ENCODE peak calls at places on chromosomes 2 and 18, in seven cellular contexts. Z is endothelial cell of umbilical vein, F is hepatocyte, P is IMR-90, Y is neural progenitor cell, L is PC-3, S is PC-9. E is an unnamed sample.

GRCh38 chr2:61620244-61621159 is 82.3 kb upstream of the XPO1 start:
- DNase-seq in Y (no peak), P (peak; percentile 88), F (peak; percentile 63), S (peak; percentile 72), L (peak; percentile 89), Z (peak; percentile 19), E (peak; percentile 91)

GRCh38 chr18:12283256-12283655 is 24.8 kb upstream of the TUBB6 start:
- DNase-seq in P (peak; percentile 66), Z (peak; percentile 20), Y (peak; percentile 48), S (peak; percentile 34), L (peak; percentile 86), F (no peak), E (peak; percentile 69)

GRCh38 chr2:7427293-7428060 is 510.3 kb downstream of the RNF144A start:
- DNase-seq in L (peak; percentile 84), Y (peak; percentile 82), Z (peak; percentile 54), F (peak; percentile 77), P (peak; percentile 51), S (no peak), E (peak; percentile 23)

GRCh38 chr2:205763708-205764501 is 81.6 kb downstream of the NRP2 start:
- DNase-seq in P (peak; percentile 63), Y (peak; percentile 86), L (no peak), Z (peak; percentile 94), S (peak; percentile 67), F (peak; percentile 60), E (peak; percentile 94)

GRCh38 chr2:29923110-29923721 is 1.8 kb upstream of the ALK start:
- DNase-seq in Z (peak; percentile 33), L (peak; percentile 81), Y (peak; percentile 87), F (peak; percentile 88), P (peak; percentile 54), S (peak; percentile 26), E (peak; percentile 18)

GRCh38 chr2:179137191-179137590 is 87.3 kb upstream of the CCDC141 start:
- DNase-seq in P (no peak), S (no peak), L (no peak), Z (no peak), Y (no peak), F (no peak), E (no peak)

GRCh38 chr18:28455971-28456370 is 279.0 kb upstream of the CDH2 start:
- DNase-seq in L (peak; percentile 15), Z (no peak), F (no peak), Y (no peak), P (no peak), S (no peak), E (no peak)

GRCh38 chr18:3451989-3452749 is 2.2 kb downstream of the TGIF1 start:
- DNase-seq in P (peak; percentile 69), S (peak; percentile 48), Z (peak; percentile 70), L (peak; percentile 60), F (peak; percentile 71), Y (peak; percentile 71), E (peak; percentile 71)

GRCh38 chr2:85748948-85749875 is 4.6 kb upstream of the ATOH8 start:
- DNase-seq in P (no peak), L (no peak), Z (no peak), F (no peak), Y (no peak), S (no peak), E (peak; percentile 59)

GRCh38 chr2:163774862-163775261 is 39.1 kb upstream of the FIGN start:
- DNase-seq in Y (no peak), Z (peak; percentile 51), F (peak; percentile 26), L (peak; percentile 95), S (peak; percentile 15), P (peak; percentile 81), E (peak; percentile 97)

GRCh38 chr18:49111191-49111988 is 160.6 kb upstream of the SMAD7 start:
- DNase-seq in S (no peak), P (no peak), F (no peak), L (no peak), Y (no peak), Z (no peak), E (peak; percentile 74)

GRCh38 chr2:96773922-96774321 is 13.2 kb downstream of the CNNM4 start:
- DNase-seq in S (no peak), F (no peak), Z (no peak), L (no peak), Y (no peak), P (no peak), E (no peak)

GRCh38 chr2:38633895-38634294 is 31.2 kb upstream of the HNRNPLL start:
- DNase-seq in F (no peak), L (no peak), S (no peak), Y (no peak), P (no peak), Z (no peak), E (no peak)

GRCh38 chr2:38635139-38635538 is 30.8 kb upstream of the GALM start:
- DNase-seq in F (no peak), Z (no peak), L (no peak), Y (no peak), P (no peak), S (no peak), E (no peak)

GRCh38 chr2:38636069-38636468 is 29.8 kb upstream of the GALM start:
- DNase-seq in L (no peak), Z (no peak), Y (no peak), P (no peak), S (no peak), F (no peak), E (no peak)

GRCh38 chr2:38632980-38633379 is 30.3 kb upstream of the HNRNPLL start:
- DNase-seq in F (no peak), S (no peak), Y (no peak), Z (no peak), L (no peak), P (no peak), E (no peak)

GRCh38 chr2:38634684-38635083 is 31.2 kb upstream of the GALM start:
- DNase-seq in L (no peak), P (no peak), Y (no peak), Z (no peak), F (no peak), S (no peak), E (no peak)
- H2AFZ ChIP-seq in L (no peak overlapping the region), P (no peak overlapping the region), Y (no peak overlapping the region), Z (no peak overlapping the region), F (no peak overlapping the region), S (no peak overlapping the region), E (no peak overlapping the region)

DNA sequence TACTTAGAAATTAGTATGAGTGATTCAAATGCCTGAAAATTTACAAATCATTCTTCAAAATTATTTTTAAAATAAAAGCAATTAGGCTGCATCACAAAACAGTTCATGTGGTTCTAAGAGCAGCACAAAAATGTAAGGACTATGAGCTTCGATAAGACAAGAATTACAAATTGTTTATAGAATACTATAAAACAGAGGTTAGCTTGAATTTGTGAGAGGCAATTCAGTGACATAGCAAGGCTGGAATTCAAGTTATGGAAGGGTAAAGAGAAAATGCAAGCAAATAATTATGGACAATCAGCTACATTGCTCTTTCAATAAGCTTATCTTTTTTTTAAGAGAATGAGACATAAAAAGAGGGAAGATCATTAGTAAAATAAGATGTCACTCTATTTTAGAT is 7.1 kb upstream of the XIRP2 start:
- DNase-seq in Z (no peak), P (peak; percentile 76), F (no peak), Y (no peak), S (no peak), L (no peak), E (peak; percentile 12)
- H2AFZ ChIP-seq in Z (no peak overlapping the region), P (no peak overlapping the region), F (no peak overlapping the region), Y (no peak overlapping the region), S (no peak overlapping the region), L (no peak overlapping the region), E (no peak overlapping the region)

DNA sequence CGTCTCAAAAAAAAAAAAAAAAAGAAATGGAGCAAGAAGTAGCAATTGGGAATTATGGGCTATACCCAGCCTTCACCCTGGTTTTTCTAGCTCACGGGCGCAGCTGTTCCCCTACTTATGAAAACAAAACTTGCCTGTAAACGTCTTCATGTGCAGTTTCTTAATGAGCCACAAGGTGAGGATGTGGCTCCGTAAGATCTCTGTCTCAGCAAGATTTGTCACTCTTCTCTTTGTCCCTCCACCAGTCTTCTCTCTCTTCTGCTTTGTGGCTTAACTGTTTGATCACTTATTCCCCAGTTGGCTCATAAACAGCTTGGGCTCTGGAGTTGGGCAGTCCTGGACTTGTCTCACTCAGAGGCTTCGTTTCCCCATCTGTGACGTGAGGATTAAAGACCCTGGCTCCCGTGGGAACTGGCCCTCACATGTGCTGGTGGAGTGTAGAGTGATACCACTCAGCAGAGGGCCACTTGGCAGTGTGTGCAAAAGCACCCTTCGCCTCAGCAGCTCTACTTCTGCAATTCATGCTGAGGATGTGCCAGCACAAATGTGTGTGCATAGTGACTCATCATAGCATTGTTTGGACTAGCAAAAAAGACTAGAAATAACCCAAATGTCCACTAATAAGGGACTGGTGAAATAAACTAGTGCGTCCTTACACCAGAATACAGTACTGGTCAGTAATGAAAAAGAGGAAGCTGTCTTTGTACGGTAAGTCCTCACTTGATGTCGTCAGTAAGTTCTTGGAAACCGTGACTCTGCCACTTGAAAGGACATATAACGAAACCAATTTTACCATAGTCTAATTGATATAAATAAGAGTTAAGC is 8.7 kb downstream of the CEP68 start:
- DNase-seq in S (peak; percentile 22), Z (peak; percentile 93), Y (peak; percentile 55), P (peak; percentile 96), L (peak; percentile 84), F (peak; percentile 64), E (peak; percentile 90)
- H2AFZ ChIP-seq in S (no peak overlapping the region), Z (no peak overlapping the region), Y (no peak overlapping the region), P (peak overlapping the region; percentile 46), L (no peak overlapping the region), F (no peak overlapping the region), E (no peak overlapping the region)

DNA sequence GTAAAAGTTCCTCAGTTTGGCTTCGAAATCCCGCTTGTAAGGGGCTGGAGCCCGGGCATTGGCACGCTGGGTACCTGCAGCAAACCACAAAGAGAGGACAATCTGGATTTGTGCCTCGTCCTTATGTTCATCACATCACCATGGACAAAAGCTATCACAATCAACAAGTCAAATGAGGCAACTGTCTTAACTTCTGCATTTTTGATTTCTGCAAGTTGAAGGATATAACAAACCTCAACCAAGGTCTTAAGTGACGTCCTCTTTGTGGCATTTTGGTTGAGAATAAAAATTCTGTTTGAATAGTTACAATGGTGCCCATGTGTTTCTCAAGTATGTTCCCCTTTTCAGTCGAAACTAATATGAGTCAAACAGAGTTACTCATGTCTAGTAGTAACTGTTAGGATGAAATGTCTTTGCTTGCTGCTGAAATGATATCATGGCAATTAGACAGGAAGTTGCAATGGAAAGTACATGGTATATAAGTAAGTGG is 70.8 kb upstream of the STK17B start:
- DNase-seq in L (peak; percentile 11), F (no peak), Y (no peak), S (no peak), P (peak; percentile 71), Z (no peak), E (peak; percentile 52)
- H2AFZ ChIP-seq in L (no peak overlapping the region), F (no peak overlapping the region), Y (no peak overlapping the region), S (no peak overlapping the region), P (no peak overlapping the region), Z (no peak overlapping the region), E (no peak overlapping the region)

GRCh38 chr2:105464325-105464724 is 65.5 kb upstream of the FHL2 start:
- DNase-seq in F (no peak), Z (no peak), S (no peak), L (no peak), P (no peak), Y (no peak), E (no peak)

GRCh38 chr2:105454801-105455485 is 56.1 kb upstream of the FHL2 start:
- DNase-seq in S (peak; percentile 63), F (peak; percentile 61), P (peak; percentile 61), Y (peak; percentile 30), L (peak; percentile 94), Z (peak; percentile 72), E (peak; percentile 89)

GRCh38 chr2:105455488-105455991 is 56.7 kb upstream of the FHL2 start:
- DNase-seq in L (peak; percentile 100), Y (no peak), P (peak; percentile 92), F (peak; percentile 64), S (peak; percentile 88), Z (peak; percentile 68), E (peak; percentile 99)

GRCh38 chr2:105458076-105458475 is 59.2 kb upstream of the FHL2 start:
- DNase-seq in P (no peak), S (no peak), F (no peak), Z (no peak), L (no peak), Y (no peak), E (no peak)

GRCh38 chr2:105460048-105460732 is 61.3 kb upstream of the FHL2 start:
- DNase-seq in F (no peak), P (no peak), Y (no peak), L (no peak), S (no peak), Z (no peak), E (no peak)
- H2AFZ ChIP-seq in F (no peak overlapping the region), P (no peak overlapping the region), Y (no peak overlapping the region), L (no peak overlapping the region), S (no peak overlapping the region), Z (no peak overlapping the region), E (no peak overlapping the region)